ENCODE peak calls at places on chromosomes 1 and 21, in six cellular contexts. A, O, R, B, P and J are unnamed samples.

GRCh38 chr21:33308586-33309490 is 15.9 kb upstream of the IFNAR1 start:
- DNase-seq in A (no peak), O (peak), R (no peak), B (no peak), P (peak), J (no peak)

GRCh38 chr1:207810173-207810572 is 58.3 kb downstream of the CD46 start:
- DNase-seq in A (peak), O (peak), R (no peak), B (no peak), P (peak), J (no peak)

GRCh38 chr1:84298688-84299535 is 2.6 kb upstream of the SAMD13 start:
- DNase-seq in A (peak), O (peak), R (peak), B (no peak), P (no peak), J (peak)

GRCh38 chr1:150321826-150322166 is 463 bp downstream of the PRPF3 start:
- DNase-seq in A (no peak), O (no peak), R (no peak), B (no peak), P (no peak), J (no peak)

GRCh38 chr1:228009828-228010775 is 3.3 kb downstream of the WNT3A start:
- DNase-seq in A (peak), O (no peak), R (no peak), B (no peak), P (no peak), J (no peak)

GRCh38 chr1:26349196-26349885 is 4.6 kb downstream of the CRYBG2 start:
- DNase-seq in A (peak), O (no peak), R (no peak), B (no peak), P (peak), J (no peak)

GRCh38 chr1:194339451-194339850 is 1153.0 kb upstream of the B3GALT2 start:
- DNase-seq in A (no peak), O (no peak), R (no peak), B (no peak), P (no peak), J (no peak)

GRCh38 chr21:16180613-16181012 is 450.8 kb downstream of the USP25 start:
- DNase-seq in A (no peak), O (no peak), R (no peak), B (no peak), P (no peak), J (no peak)

GRCh38 chr1:42418516-42418915 is 37.3 kb downstream of the ZMYND12 start:
- DNase-seq in A (no peak), O (no peak), R (no peak), B (no peak), P (no peak), J (no peak)

GRCh38 chr1:29960156-29960755 is 723.9 kb downstream of the PTPRU start:
- DNase-seq in A (no peak), O (no peak), R (no peak), B (no peak), P (no peak), J (no peak)

GRCh38 chr21:28342229-28342810 is 650.4 kb downstream of the LTN1 start:
- DNase-seq in A (no peak), O (peak), R (no peak), B (no peak), P (peak), J (no peak)

GRCh38 chr1:25338188-25338981 is at the start of gene TMEM50A:
- DNase-seq in A (peak), O (peak), R (peak), B (peak), P (peak), J (peak)

GRCh38 chr1:84847253-84848247 is 45.5 kb downstream of the LPAR3 start:
- DNase-seq in A (peak), O (peak), R (peak), B (no peak), P (peak), J (no peak)

GRCh38 chr1:94304553-94304952 is 67.2 kb upstream of the ARHGAP29 start:
- DNase-seq in A (peak), O (no peak), R (no peak), B (no peak), P (no peak), J (no peak)

GRCh38 chr1:2443285-2444137 is 31.1 kb upstream of the PEX10 start:
- DNase-seq in A (peak), O (no peak), R (no peak), B (no peak), P (no peak), J (no peak)

GRCh38 chr1:102500795-102501194 is 504.1 kb upstream of the OLFM3 start:
- DNase-seq in A (no peak), O (no peak), R (no peak), B (no peak), P (no peak), J (no peak)

GRCh38 chr1:180131510-180131909 is 23.2 kb upstream of the QSOX1 start:
- DNase-seq in A (peak), O (peak), R (no peak), B (no peak), P (peak), J (no peak)

GRCh38 chr1:85137660-85138059 is 63.2 kb downstream of the SYDE2 start:
- DNase-seq in A (peak), O (no peak), R (peak), B (no peak), P (peak), J (no peak)